ENCODE peak calls at places on chromosomes 13 and 19, in nine cellular contexts. U is psoas muscle, R is heart right ventricle, F is cardiac muscle cell, K is K562, L is suprapubic skin, G is SK-N-SH, J is tibial artery, P is ascending aorta. A is an unnamed sample. For H3K4me1, the result is how much of the 10 kb centered on the place peaks cover.

GRCh38 chr19:39296906-39297305 is 699 bp downstream of the IFNL1 start:
- DNase-seq in U (no peak), R (no peak), F (no peak), K (no peak), L (peak), G (no peak), J (no peak), P (no peak), A (no peak)

GRCh38 chr13:97327521-97328221 is 105.5 kb downstream of the MBNL2 start:
- DNase-seq in U (no peak), R (no peak), F (no peak), K (peak), L (no peak), G (no peak), J (no peak), P (no peak), A (no peak)

GRCh38 chr13:45441633-45442032 is 23.1 kb upstream of the COG3 start:
- DNase-seq in U (no peak), R (no peak), F (no peak), K (no peak), L (no peak), G (no peak), J (no peak), P (no peak), A (no peak)

GRCh38 chr13:42575938-42576337 is 2.0 kb downstream of the TNFSF11 start:
- DNase-seq in U (no peak), R (no peak), F (no peak), K (no peak), L (no peak), G (no peak), J (no peak), P (no peak), A (no peak)

GRCh38 chr19:52010674-52011073 is 2.7 kb upstream of the ZNF615 start:
- DNase-seq in U (no peak), R (no peak), F (no peak), K (no peak), L (no peak), G (no peak), J (no peak), P (no peak), A (no peak)

GRCh38 chr13:25525884-25526283 is 154.1 kb downstream of the ATP8A2 start:
- DNase-seq in U (no peak), R (no peak), F (no peak), K (no peak), L (no peak), G (no peak), J (no peak), P (no peak), A (no peak)

GRCh38 chr19:9917322-9917721 is 19.0 kb downstream of the OLFM2 start:
- DNase-seq in U (no peak), R (no peak), F (peak), K (peak), L (no peak), G (peak), J (no peak), P (no peak), A (no peak)

GRCh38 chr13:34044660-34045080 is 226.7 kb downstream of the RFC3 start:
- DNase-seq in U (no peak), R (no peak), F (no peak), K (no peak), L (no peak), G (no peak), J (no peak), P (no peak), A (no peak)

GRCh38 chr19:38990949-38991697 is 15.6 kb upstream of the FBXO17 start:
- DNase-seq in U (no peak), R (no peak), F (no peak), K (no peak), L (no peak), G (no peak), J (peak), P (no peak), A (peak)

GRCh38 chr13:100230813-100231575 is 142.1 kb downstream of the PCCA start:
- DNase-seq in U (no peak), R (no peak), F (peak), K (no peak), L (no peak), G (no peak), J (no peak), P (no peak), A (no peak)

GRCh38 chr13:110779046-110779445 is 65.5 kb downstream of the ING1 start:
- DNase-seq in U (no peak), R (no peak), F (no peak), K (no peak), L (no peak), G (no peak), J (no peak), P (no peak), A (no peak)

GRCh38 chr19:10346509-10346908 is 7.1 kb upstream of the ICAM3 start:
- DNase-seq in U (no peak), R (no peak), F (no peak), K (no peak), L (no peak), G (no peak), J (no peak), P (no peak), A (no peak)

GRCh38 chr13:32378012-32378411 is 49.9 kb downstream of the N4BP2L1 start:
- DNase-seq in U (no peak), R (no peak), F (no peak), K (no peak), L (no peak), G (no peak), J (no peak), P (no peak), A (no peak)

GRCh38 chr19:33168528-33168927 is 25.6 kb upstream of the LRP3 start:
- DNase-seq in U (no peak), R (no peak), F (no peak), K (no peak), L (no peak), G (no peak), J (no peak), P (no peak), A (no peak)

GRCh38 chr19:4234142-4234861 is 5.0 kb downstream of the EBI3 start:
- DNase-seq in U (no peak), R (no peak), F (no peak), K (peak), L (no peak), G (no peak), J (no peak), P (no peak), A (no peak)

GRCh38 chr13:97231832-97232201 is 9.7 kb downstream of the MBNL2 start:
- DNase-seq in U (no peak), R (no peak), F (no peak), K (no peak), L (no peak), G (no peak), J (no peak), P (no peak), A (no peak)

GRCh38 chr19:45115809-45116615 is 23.0 kb downstream of the PPP1R37 start:
- DNase-seq in U (peak), R (no peak), F (no peak), K (no peak), L (no peak), G (no peak), J (no peak), P (no peak), A (no peak)

DNA sequence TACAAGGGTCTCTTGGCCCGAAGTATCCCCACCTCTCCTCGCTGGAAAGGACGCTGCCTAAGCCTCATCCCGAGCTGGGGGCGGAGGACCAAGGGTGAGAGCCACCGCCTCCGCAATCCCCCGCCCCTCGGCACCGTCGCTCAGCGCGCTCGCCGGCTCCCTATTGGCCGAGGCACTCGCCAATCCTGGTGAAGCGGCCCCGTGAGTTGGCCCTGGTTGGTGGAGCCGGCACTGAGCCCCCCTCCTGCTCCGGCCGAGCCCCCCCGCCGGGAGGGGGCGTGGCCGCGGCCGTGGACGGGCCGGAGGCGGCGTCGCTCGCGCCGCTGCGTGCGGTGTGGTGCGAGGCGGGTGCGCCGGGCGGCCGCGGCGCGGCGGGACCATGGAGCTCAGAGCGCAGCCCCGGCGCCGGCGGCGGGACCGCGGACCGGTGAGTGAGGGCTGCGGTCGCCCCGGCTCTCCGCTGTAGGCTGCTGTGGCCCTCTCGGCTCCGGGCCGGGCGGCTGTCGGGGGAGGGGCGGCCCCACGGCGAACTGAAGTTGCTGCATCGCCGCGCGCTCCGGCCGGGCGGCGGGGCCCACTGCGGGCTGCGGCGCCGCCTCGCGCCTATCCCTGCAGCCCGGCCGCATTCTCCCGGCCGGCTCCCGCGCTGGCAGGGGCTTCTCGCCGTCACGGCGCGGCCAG is at the start of gene WASF3:
- DNase-seq in U (peak), R (peak), F (peak), K (peak), L (peak), G (peak), J (peak), P (peak), A (peak)
- H3K27ac ChIP-seq in U (peak), R (no peak), F (no peak), K (no peak), L (peak), G (peak), J (peak), P (no peak), A (no peak)

GRCh38 chr13:73870970-73871935 is 263.0 kb downstream of the KLF12 start:
- DNase-seq in U (no peak), R (no peak), F (no peak), K (no peak), L (no peak), G (no peak), J (peak), P (no peak), A (no peak)

GRCh38 chr13:73874460-73874859 is 259.7 kb downstream of the KLF12 start:
- DNase-seq in U (no peak), R (no peak), F (no peak), K (no peak), L (no peak), G (no peak), J (no peak), P (no peak), A (no peak)

GRCh38 chr13:73870036-73870741 is 264.0 kb downstream of the KLF12 start:
- DNase-seq in U (no peak), R (no peak), F (no peak), K (no peak), L (no peak), G (no peak), J (no peak), P (no peak), A (no peak)

GRCh38 chr13:73876323-73876722 is 257.9 kb downstream of the KLF12 start:
- DNase-seq in U (no peak), R (no peak), F (no peak), K (no peak), L (no peak), G (no peak), J (no peak), P (no peak), A (no peak)

GRCh38 chr13:73872397-73872796 is 261.8 kb downstream of the KLF12 start:
- DNase-seq in U (no peak), R (no peak), F (no peak), K (no peak), L (no peak), G (no peak), J (no peak), P (no peak), A (no peak)
- H3K4me1 ChIP-seq in U (under half), R (under half), F (under half), K (under half), L (under half), G (under half), J (under half), P (under half), A (under half)

GRCh38 chr13:113643593-113643992 is 14.4 kb downstream of the ATP4B start:
- DNase-seq in U (no peak), R (no peak), F (no peak), K (no peak), L (no peak), G (no peak), J (no peak), P (no peak), A (no peak)
- H3K27ac ChIP-seq in U (no peak), R (no peak), F (no peak), K (no peak), L (no peak), G (no peak), J (no peak), P (no peak), A (no peak)

GRCh38 chr19:16613841-16614240 is 14.2 kb downstream of the MED26 start:
- DNase-seq in U (peak), R (no peak), F (no peak), K (no peak), L (no peak), G (no peak), J (no peak), P (no peak), A (no peak)

GRCh38 chr19:16614941-16615340 is 13.1 kb downstream of the MED26 start:
- DNase-seq in U (no peak), R (no peak), F (no peak), K (no peak), L (no peak), G (no peak), J (no peak), P (no peak), A (no peak)

GRCh38 chr19:16609511-16609910 is 18.5 kb downstream of the MED26 start:
- DNase-seq in U (no peak), R (no peak), F (no peak), K (no peak), L (no peak), G (no peak), J (no peak), P (no peak), A (no peak)

GRCh38 chr19:16611121-16611520 is 16.9 kb downstream of the MED26 start:
- DNase-seq in U (peak), R (no peak), F (no peak), K (no peak), L (no peak), G (no peak), J (no peak), P (no peak), A (no peak)

GRCh38 chr19:16612631-16613030 is 15.4 kb downstream of the MED26 start:
- DNase-seq in U (peak), R (no peak), F (no peak), K (no peak), L (no peak), G (no peak), J (no peak), P (no peak), A (no peak)
- H3K4me1 ChIP-seq in U (half or more), R (half or more), F (under half), K (under half), L (under half), G (under half), J (half or more), P (under half), A (half or more)

GRCh38 chr13:78299832-78300623 is 303.3 kb downstream of the POU4F1 start:
- DNase-seq in U (no peak), R (no peak), F (no peak), K (no peak), L (no peak), G (no peak), J (no peak), P (no peak), A (no peak)
- H3K27ac ChIP-seq in U (no peak), R (no peak), F (no peak), K (no peak), L (no peak), G (no peak), J (no peak), P (no peak), A (no peak)

DNA sequence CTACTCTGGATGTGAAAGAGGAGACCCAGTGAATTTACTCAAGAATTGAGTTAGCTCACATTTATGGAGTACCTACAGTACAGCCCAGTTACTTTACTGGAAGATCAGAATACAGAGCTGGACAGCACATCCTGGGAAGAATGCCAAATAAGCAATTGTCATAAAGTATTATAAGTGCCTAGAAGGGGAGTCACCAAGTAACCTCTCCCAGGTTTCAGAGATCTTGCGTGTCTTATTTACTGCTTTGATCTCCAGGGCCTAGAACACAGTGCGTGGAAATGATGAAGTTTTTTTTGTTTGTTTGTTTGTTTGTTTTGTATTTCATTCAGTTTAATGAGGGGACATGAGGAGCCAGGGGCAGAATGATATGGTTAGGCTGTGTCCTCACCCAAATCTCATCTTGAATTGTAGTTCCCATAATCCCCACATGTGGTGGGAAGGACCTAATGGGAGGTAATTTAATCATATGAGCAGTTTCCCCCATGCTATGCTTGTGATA is 5.1 kb downstream of the GARRE1 start:
- DNase-seq in U (no peak), R (no peak), F (no peak), K (no peak), L (no peak), G (no peak), J (no peak), P (no peak), A (no peak)
- H3K4me1 ChIP-seq in U (half or more), R (half or more), F (under half), K (under half), L (under half), G (under half), J (half or more), P (under half), A (under half)

GRCh38 chr13:102244617-102245227 is 157.1 kb downstream of the FGF14 start:
- DNase-seq in U (no peak), R (no peak), F (no peak), K (no peak), L (no peak), G (peak), J (no peak), P (no peak), A (no peak)

GRCh38 chr13:102255409-102255808 is 146.4 kb downstream of the FGF14 start:
- DNase-seq in U (no peak), R (no peak), F (no peak), K (no peak), L (no peak), G (no peak), J (no peak), P (no peak), A (no peak)

GRCh38 chr13:102251817-102252216 is 150.0 kb downstream of the FGF14 start:
- DNase-seq in U (no peak), R (no peak), F (no peak), K (no peak), L (no peak), G (peak), J (no peak), P (no peak), A (no peak)

DNA sequence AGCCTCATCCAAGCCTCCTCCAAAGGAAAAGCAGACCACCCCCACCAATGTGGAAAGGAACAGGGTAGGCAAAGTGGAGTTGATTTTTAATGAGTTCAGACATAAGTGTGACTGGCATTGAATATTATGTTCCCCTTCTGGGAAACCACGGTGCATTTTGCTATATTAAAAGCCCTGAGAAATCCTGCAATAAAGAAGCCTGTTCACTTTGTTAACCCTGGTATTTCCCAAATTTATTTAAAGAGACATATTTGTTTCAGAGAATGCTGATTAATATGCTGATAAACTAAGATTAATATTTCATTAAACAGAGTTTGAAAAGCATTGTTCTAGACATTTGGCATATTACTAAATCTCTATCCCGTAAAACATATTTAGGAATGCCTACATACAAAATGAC is 151.4 kb downstream of the FGF14 start:
- DNase-seq in U (no peak), R (no peak), F (no peak), K (no peak), L (no peak), G (no peak), J (no peak), P (no peak), A (no peak)
- H3K27ac ChIP-seq in U (no peak), R (no peak), F (no peak), K (no peak), L (no peak), G (no peak), J (no peak), P (no peak), A (no peak)

A was measured in tibial nerve.